ENCODE peak calls at places on chromosomes 11 and 22, in nine cellular contexts. Z is glomerular endothelial cell; O is T follicular helper cell; D is NCI-H1930; W is central memory CD4-positive, alpha-beta T cell; M is HuH-7.5; R is T-cell; P is ELR; F is NCI-H446. L is an unnamed sample.

GRCh38 chr22:20606041-20606783 is 98.8 kb downstream of the MED15 start:
- DNase-seq in Z (peak), O (peak), D (peak), W (peak), M (peak), R (peak), P (peak), F (no peak), L (no peak)

GRCh38 chr11:68038718-68039525 is at the start of gene TCIRG1:
- DNase-seq in Z (no peak), O (peak), D (no peak), W (peak), M (peak), R (peak), P (peak), F (no peak), L (no peak)

GRCh38 chr11:65290448-65291165 is 24.1 kb upstream of the CDC42EP2 start:
- DNase-seq in Z (no peak), O (no peak), D (no peak), W (no peak), M (no peak), R (no peak), P (peak), F (no peak), L (peak)

GRCh38 chr11:114295676-114296081 is 520 bp upstream of the NNMT start:
- DNase-seq in Z (no peak), O (no peak), D (no peak), W (no peak), M (no peak), R (no peak), P (no peak), F (no peak), L (no peak)

GRCh38 chr22:39223091-39223710 is 21.6 kb downstream of the PDGFB start:
- DNase-seq in Z (no peak), O (no peak), D (no peak), W (no peak), M (no peak), R (no peak), P (no peak), F (no peak), L (no peak)

GRCh38 chr22:27283714-27284113 is 517.8 kb downstream of the MN1 start:
- DNase-seq in Z (no peak), O (no peak), D (no peak), W (no peak), M (no peak), R (no peak), P (peak), F (no peak), L (no peak)

GRCh38 chr22:37892566-37893338 is 13.3 kb upstream of the MICALL1 start:
- DNase-seq in Z (no peak), O (no peak), D (no peak), W (no peak), M (no peak), R (no peak), P (no peak), F (no peak), L (peak)

GRCh38 chr22:37176464-37177061 is 11.5 kb downstream of the C1QTNF6 start:
- DNase-seq in Z (peak), O (no peak), D (no peak), W (no peak), M (no peak), R (no peak), P (peak), F (no peak), L (no peak)

GRCh38 chr11:77046060-77046501 is 11.9 kb downstream of the B3GNT6 start:
- DNase-seq in Z (no peak), O (peak), D (peak), W (peak), M (peak), R (peak), P (peak), F (no peak), L (no peak)

GRCh38 chr11:111512296-111513239 is at the start of gene BTG4:
- DNase-seq in Z (no peak), O (no peak), D (peak), W (no peak), M (no peak), R (no peak), P (peak), F (no peak), L (no peak)

GRCh38 chr11:112392860-112393259 is 132.2 kb upstream of the PLET1 start:
- DNase-seq in Z (no peak), O (no peak), D (no peak), W (no peak), M (no peak), R (no peak), P (no peak), F (no peak), L (no peak)

GRCh38 chr11:11157201-11157600 is 195.8 kb downstream of the CSNK2A3 start:
- DNase-seq in Z (no peak), O (peak), D (no peak), W (peak), M (peak), R (peak), P (peak), F (no peak), L (no peak)

GRCh38 chr11:14583252-14584105 is 60.1 kb upstream of the PDE3B start:
- DNase-seq in Z (no peak), O (no peak), D (no peak), W (no peak), M (peak), R (no peak), P (no peak), F (peak), L (peak)

GRCh38 chr11:64846998-64847666 is 2.7 kb upstream of the CDC42BPG start:
- DNase-seq in Z (no peak), O (peak), D (peak), W (peak), M (peak), R (peak), P (peak), F (peak), L (peak)

GRCh38 chr22:20792966-20793332 is 19.0 kb downstream of the SERPIND1 start:
- DNase-seq in Z (no peak), O (no peak), D (no peak), W (no peak), M (no peak), R (no peak), P (no peak), F (no peak), L (no peak)

GRCh38 chr22:38423512-38424503 is 31.2 kb downstream of the KCNJ4 start:
- DNase-seq in Z (no peak), O (no peak), D (no peak), W (no peak), M (peak), R (no peak), P (no peak), F (no peak), L (no peak)

GRCh38 chr11:105054723-105055492 is 9.8 kb upstream of the CARD16 start:
- DNase-seq in Z (no peak), O (no peak), D (no peak), W (no peak), M (no peak), R (no peak), P (no peak), F (no peak), L (no peak)

GRCh38 chr11:79078999-79079398 is 361.8 kb downstream of the TENM4 start:
- DNase-seq in Z (no peak), O (no peak), D (no peak), W (no peak), M (no peak), R (no peak), P (no peak), F (no peak), L (peak)

GRCh38 chr22:32265882-32266767 is 11.0 kb upstream of the SLC5A4 start:
- DNase-seq in Z (peak), O (peak), D (peak), W (peak), M (peak), R (peak), P (peak), F (peak), L (peak)

GRCh38 chr22:46067159-46068111 is 82.9 kb upstream of the PPARA start:
- DNase-seq in Z (no peak), O (no peak), D (no peak), W (no peak), M (no peak), R (no peak), P (peak), F (no peak), L (peak)

GRCh38 chr11:34944692-34945091 is 28.3 kb downstream of the PDHX start:
- DNase-seq in Z (no peak), O (no peak), D (no peak), W (no peak), M (no peak), R (no peak), P (no peak), F (no peak), L (no peak)

GRCh38 chr11:77876045-77876444 is 55.1 kb downstream of the AAMDC start:
- DNase-seq in Z (no peak), O (no peak), D (no peak), W (no peak), M (no peak), R (no peak), P (no peak), F (no peak), L (no peak)

GRCh38 chr22:43945632-43946390 is 9.4 kb upstream of the SAMM50 start:
- DNase-seq in Z (no peak), O (peak), D (peak), W (peak), M (peak), R (peak), P (peak), F (no peak), L (no peak)

GRCh38 chr11:70532728-70533127 is 134.4 kb downstream of the CTTN start:
- DNase-seq in Z (no peak), O (no peak), D (no peak), W (no peak), M (no peak), R (no peak), P (no peak), F (no peak), L (no peak)

GRCh38 chr11:87020336-87020735 is 17.4 kb upstream of the TMEM135 start:
- DNase-seq in Z (no peak), O (no peak), D (no peak), W (no peak), M (no peak), R (no peak), P (no peak), F (no peak), L (no peak)

GRCh38 chr11:60345489-60345888 is 18.4 kb downstream of the MS4A6E start:
- DNase-seq in Z (no peak), O (no peak), D (peak), W (no peak), M (no peak), R (no peak), P (peak), F (no peak), L (no peak)

GRCh38 chr11:33891714-33892327 is at the start of gene LMO2:
- DNase-seq in Z (no peak), O (no peak), D (peak), W (no peak), M (no peak), R (no peak), P (no peak), F (peak), L (no peak)

GRCh38 chr11:106238704-106239360 is 161.4 kb downstream of the AASDHPPT start:
- DNase-seq in Z (no peak), O (no peak), D (no peak), W (no peak), M (no peak), R (no peak), P (no peak), F (no peak), L (no peak)

GRCh38 chr11:62081378-62082291 is 42.2 kb upstream of the INCENP start:
- DNase-seq in Z (no peak), O (peak), D (peak), W (peak), M (peak), R (peak), P (peak), F (peak), L (no peak)

GRCh38 chr11:8911040-8911823 is at the start of gene AKIP1:
- DNase-seq in Z (no peak), O (peak), D (peak), W (peak), M (peak), R (peak), P (peak), F (peak), L (peak)

GRCh38 chr11:72975778-72976520 is 161.7 kb downstream of the ATG16L2 start:
- DNase-seq in Z (no peak), O (no peak), D (no peak), W (no peak), M (no peak), R (no peak), P (peak), F (no peak), L (no peak)

GRCh38 chr11:107397357-107397756 is 60.3 kb downstream of the CWF19L2 start:
- DNase-seq in Z (no peak), O (no peak), D (no peak), W (no peak), M (no peak), R (no peak), P (no peak), F (no peak), L (no peak)

GRCh38 chr11:110430267-110431211 is 791 bp downstream of the FDX1 start:
- DNase-seq in Z (no peak), O (no peak), D (no peak), W (peak), M (no peak), R (no peak), P (peak), F (no peak), L (no peak)